ENCODE peak calls at places on chromosome 5, in seven cellular contexts. Q, J, D, P, I, O and F are unnamed samples.

GRCh38 chr5:77425998-77426659 is 66.0 kb downstream of the WDR41 start:
- DNase-seq in P (no peak), I (peak; percentile 57), J (peak; percentile 54), D (no peak), Q (no peak), O (no peak), F (no peak)

GRCh38 chr5:31144364-31144763 is 49.1 kb upstream of the CDH6 start:
- DNase-seq in P (no peak), J (no peak), Q (no peak), D (no peak), I (no peak), O (no peak), F (no peak)

GRCh38 chr5:126826619-126827215 is 49.8 kb downstream of the LMNB1 start:
- DNase-seq in I (no peak), D (no peak), P (no peak), J (no peak), O (no peak), Q (no peak), F (no peak)

GRCh38 chr5:79702606-79703380 is 13.2 kb downstream of the CMYA5 start:
- DNase-seq in J (peak; percentile 47), O (no peak), P (no peak), D (peak; percentile 49), Q (no peak), I (peak; percentile 68), F (peak; percentile 74)

GRCh38 chr5:140214831-140215230 is 39.8 kb downstream of the CYSTM1 start:
- DNase-seq in O (peak; percentile 66), D (no peak), I (peak; percentile 75), P (no peak), Q (no peak), J (peak; percentile 50), F (no peak)

GRCh38 chr5:133360693-133361479 is 251.5 kb downstream of the FSTL4 start:
- DNase-seq in P (no peak), Q (peak; percentile 71), O (no peak), J (no peak), I (no peak), D (peak; percentile 71), F (peak; percentile 52)

GRCh38 chr5:63094730-63095129 is 516.1 kb downstream of the LRRC70 start:
- DNase-seq in Q (no peak), P (peak; percentile 32), D (no peak), J (no peak), O (no peak), I (no peak), F (no peak)

GRCh38 chr5:172443441-172444109 is 10.8 kb downstream of the SH3PXD2B start:
- DNase-seq in J (peak; percentile 95), Q (no peak), O (peak; percentile 91), D (no peak), P (peak; percentile 89), I (peak; percentile 99), F (no peak)

GRCh38 chr5:13648822-13649221 is 295.7 kb downstream of the DNAH5 start:
- DNase-seq in P (no peak), D (no peak), J (no peak), O (no peak), I (no peak), Q (peak; percentile 17), F (no peak)

GRCh38 chr5:53971096-53971495 is 339.3 kb downstream of the ARL15 start:
- DNase-seq in I (no peak), D (no peak), Q (no peak), P (no peak), O (no peak), J (no peak), F (no peak)

GRCh38 chr5:40041452-40041851 is 616.7 kb upstream of the DAB2 start:
- DNase-seq in D (no peak), P (no peak), Q (no peak), I (no peak), J (peak; percentile 13), O (no peak), F (no peak)

GRCh38 chr5:79853676-79854418 is 137.2 kb downstream of the MTX3 start:
- DNase-seq in D (no peak), I (no peak), J (no peak), P (no peak), Q (no peak), O (no peak), F (peak; percentile 55)

GRCh38 chr5:159549046-159549445 is 218.8 kb upstream of the IL12B start:
- DNase-seq in J (no peak), I (peak; percentile 51), Q (no peak), O (no peak), D (no peak), P (no peak), F (no peak)

GRCh38 chr5:94309166-94309565 is 309.2 kb downstream of the KIAA0825 start:
- DNase-seq in I (peak; percentile 12), P (no peak), D (no peak), Q (no peak), O (no peak), J (no peak), F (no peak)

GRCh38 chr5:179422840-179423523 is 77.7 kb upstream of the ADAMTS2 start:
- DNase-seq in I (no peak), O (no peak), D (no peak), J (no peak), Q (no peak), P (no peak), F (peak; percentile 37)

GRCh38 chr5:150295172-150295611 is 5.6 kb upstream of the CAMK2A start:
- DNase-seq in D (no peak), O (peak; percentile 44), I (peak; percentile 85), P (peak; percentile 32), Q (no peak), J (peak; percentile 79), F (no peak)

GRCh38 chr5:34914671-34915138 is 599 bp downstream of the RAD1 start:
- DNase-seq in J (peak; percentile 64), I (peak; percentile 28), Q (no peak), P (peak; percentile 25), D (no peak), O (peak; percentile 16), F (no peak)

GRCh38 chr5:56607551-56607950 is 207.8 kb upstream of the MAP3K1 start:
- DNase-seq in P (no peak), Q (no peak), O (no peak), I (peak; percentile 51), D (no peak), J (peak; percentile 43), F (peak; percentile 70)

GRCh38 chr5:62720036-62720441 is 141.4 kb downstream of the LRRC70 start:
- DNase-seq in O (peak; percentile 17), I (no peak), J (no peak), D (peak; percentile 69), P (no peak), Q (peak; percentile 55), F (peak; percentile 85)

GRCh38 chr5:77329664-77330430 is 119.4 kb downstream of the PDE8B start:
- DNase-seq in I (no peak), D (no peak), J (no peak), P (no peak), O (no peak), Q (no peak), F (no peak)

GRCh38 chr5:126101901-126102300 is 321.3 kb upstream of the GRAMD2B start:
- DNase-seq in J (no peak), D (no peak), P (no peak), I (no peak), O (no peak), Q (no peak), F (no peak)

GRCh38 chr5:170355601-170356098 is 33.5 kb downstream of the KCNMB1 start:
- DNase-seq in D (no peak), I (no peak), O (peak; percentile 59), Q (no peak), P (no peak), J (no peak), F (no peak)

GRCh38 chr5:14035859-14036440 is 91.5 kb upstream of the DNAH5 start:
- DNase-seq in I (peak; percentile 97), Q (peak; percentile 59), P (no peak), O (peak; percentile 55), D (peak; percentile 60), J (peak; percentile 90), F (peak; percentile 85)

GRCh38 chr5:57174850-57175525 is 1.1 kb downstream of the GPBP1 start:
- DNase-seq in O (no peak), P (no peak), J (peak; percentile 26), I (peak; percentile 15), D (peak; percentile 22), Q (peak; percentile 11), F (no peak)

GRCh38 chr5:138186002-138186447 is 7.1 kb downstream of the KIF20A start:
- DNase-seq in P (no peak), D (no peak), O (no peak), Q (no peak), J (no peak), I (no peak), F (no peak)

GRCh38 chr5:109411627-109412026 is 1.9 kb upstream of the PJA2 start:
- DNase-seq in P (no peak), D (no peak), Q (no peak), J (peak; percentile 90), O (no peak), I (peak; percentile 88), F (no peak)

GRCh38 chr5:1214936-1215220 is 10.3 kb upstream of the SLC6A18 start:
- DNase-seq in P (no peak), O (no peak), Q (no peak), I (no peak), D (no peak), J (no peak), F (no peak)

GRCh38 chr5:175803254-175803653 is 68.1 kb upstream of the CPLX2 start:
- DNase-seq in Q (no peak), P (no peak), D (no peak), O (no peak), J (no peak), I (no peak), F (no peak)
- H3K4me3 ChIP-seq in Q (no peak overlapping the region), P (no peak overlapping the region), D (no peak overlapping the region), O (no peak overlapping the region), J (no peak overlapping the region), I (no peak overlapping the region), F (no peak overlapping the region)

DNA sequence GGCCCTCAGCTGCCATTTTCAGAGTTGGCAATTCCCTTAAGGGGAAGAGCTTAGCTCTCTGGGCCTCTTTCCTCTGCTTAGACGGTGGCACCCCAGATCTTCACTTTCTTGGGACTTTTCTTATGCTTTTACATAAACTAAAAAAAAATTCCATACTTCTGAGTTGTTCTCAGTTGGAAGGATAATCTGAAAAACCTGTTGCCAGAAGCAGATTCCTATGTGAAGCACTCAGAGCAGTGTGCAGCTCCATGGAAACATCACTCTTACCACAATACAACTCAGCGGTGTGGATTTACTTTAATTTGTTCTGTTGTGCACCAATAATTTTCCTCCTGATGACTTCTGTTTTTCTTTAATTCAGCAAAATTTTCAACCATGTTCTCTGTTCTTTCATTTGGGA is 44.1 kb upstream of the MROH2B start:
- DNase-seq in J (peak; percentile 35), P (no peak), Q (no peak), I (peak; percentile 28), D (no peak), O (no peak), F (no peak)
- H3K4me3 ChIP-seq in J (no peak overlapping the region), P (no peak overlapping the region), Q (no peak overlapping the region), I (no peak overlapping the region), D (no peak overlapping the region), O (no peak overlapping the region), F (no peak overlapping the region)

DNA sequence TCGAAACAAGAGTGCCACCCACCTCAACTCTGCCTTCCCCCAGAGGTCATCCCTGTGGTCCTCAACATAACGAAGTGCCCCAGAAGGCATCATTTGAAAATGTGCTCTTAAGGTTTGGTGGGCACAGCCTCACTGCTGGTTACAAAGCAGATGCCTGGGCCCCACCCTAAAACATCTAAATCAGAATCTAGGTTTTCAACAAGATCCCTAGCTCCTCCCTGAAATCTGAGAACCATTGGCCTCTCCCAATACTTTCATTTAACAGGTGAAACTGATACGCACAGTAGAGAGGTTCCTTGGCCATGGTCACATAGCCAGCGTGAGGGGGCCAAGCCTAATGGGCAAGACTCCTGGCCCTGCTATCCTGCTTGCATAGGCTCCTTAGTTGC is 376.2 kb upstream of the CLINT1 start:
- DNase-seq in P (no peak), I (no peak), O (no peak), J (no peak), Q (no peak), D (no peak), F (no peak)
- H3K4me3 ChIP-seq in P (no peak overlapping the region), I (no peak overlapping the region), O (no peak overlapping the region), J (no peak overlapping the region), Q (no peak overlapping the region), D (no peak overlapping the region), F (no peak overlapping the region)

GRCh38 chr5:135225856-135226560 is 173.0 kb downstream of the MACROH2A1 start:
- DNase-seq in P (no peak), I (no peak), D (no peak), J (no peak), O (peak; percentile 2), Q (no peak), F (no peak)
- H3K4me3 ChIP-seq in P (no peak overlapping the region), I (no peak overlapping the region), D (no peak overlapping the region), J (no peak overlapping the region), O (no peak overlapping the region), Q (no peak overlapping the region), F (no peak overlapping the region)